ENCODE peak calls at places on chromosomes 2 and 18, in six cellular contexts. A is GM12878, H is K562, V is HepG2, W is SK-N-SH, G is H1. E is an unnamed sample.
A peak's percentile ranks its signal among the peaks of the same experiment; 100 is the strongest.

GRCh38 chr2:186349508-186349907 is 136.6 kb upstream of the ZC3H15 start:
- DNase-seq in G (no peak), H (no peak), W (no peak), V (no peak), A (no peak), E (peak; percentile 13)

GRCh38 chr2:7083580-7084509 is 166.6 kb downstream of the RNF144A start:
- DNase-seq in A (no peak), G (no peak), W (no peak), V (peak; percentile 45), H (peak; percentile 11), E (peak; percentile 32)

GRCh38 chr2:223909048-223909741 is 35.9 kb downstream of the WDFY1 start:
- DNase-seq in G (no peak), V (peak; percentile 50), W (no peak), H (no peak), A (no peak), E (no peak)

GRCh38 chr2:238379096-238379810 is 47.5 kb upstream of the ASB1 start:
- DNase-seq in H (no peak), A (no peak), V (no peak), G (no peak), W (no peak), E (no peak)

GRCh38 chr18:2169656-2170055 is 401.6 kb downstream of the METTL4 start:
- DNase-seq in H (no peak), G (no peak), A (no peak), W (no peak), V (no peak), E (no peak)

GRCh38 chr2:85095094-85095493 is 38.1 kb upstream of the TCF7L1 start:
- DNase-seq in H (no peak), W (no peak), V (no peak), A (no peak), G (no peak), E (no peak)

GRCh38 chr2:6846967-6847695 is 18.6 kb downstream of the CMPK2 start:
- DNase-seq in G (no peak), W (no peak), V (no peak), H (peak; percentile 77), A (no peak), E (no peak)

GRCh38 chr2:212973347-212973746 is 178.1 kb downstream of the IKZF2 start:
- DNase-seq in A (no peak), V (no peak), H (no peak), W (no peak), G (no peak), E (no peak)

GRCh38 chr18:73948497-73948896 is 199.1 kb downstream of the FBXO15 start:
- DNase-seq in G (no peak), A (no peak), H (no peak), W (no peak), V (no peak), E (no peak)

GRCh38 chr2:42568431-42569115 is at the start of gene MTA3:
- DNase-seq in W (peak; percentile 93), G (peak; percentile 19), H (peak; percentile 89), A (no peak), V (peak; percentile 27), E (no peak)

GRCh38 chr2:21067863-21068537 is 24.1 kb upstream of the APOB start:
- DNase-seq in A (no peak), W (no peak), V (peak; percentile 55), H (no peak), G (no peak), E (no peak)

GRCh38 chr2:127609818-127610217 is 36.1 kb upstream of the GPR17 start:
- DNase-seq in H (no peak), G (no peak), A (no peak), W (peak; percentile 2), V (no peak), E (no peak)

GRCh38 chr2:37872192-37872545 is 52.9 kb upstream of the RMDN2 start:
- DNase-seq in A (no peak), H (no peak), V (no peak), G (no peak), W (no peak), E (no peak)

GRCh38 chr18:74290831-74291770 is 662 bp downstream of the CYB5A start:
- DNase-seq in H (no peak), A (no peak), W (peak; percentile 49), V (peak; percentile 34), G (peak; percentile 56), E (peak; percentile 39)

GRCh38 chr2:193462411-193462810 is 1267.7 kb upstream of the TMEFF2 start:
- DNase-seq in A (no peak), H (no peak), V (no peak), G (no peak), W (no peak), E (no peak)

GRCh38 chr2:41856946-41857345 is 190.9 kb upstream of the PKDCC start:
- DNase-seq in G (no peak), H (no peak), W (no peak), A (no peak), V (no peak), E (no peak)

GRCh38 chr18:74499633-74500032 is 3.5 kb downstream of the CNDP2 start:
- DNase-seq in A (peak; percentile 37), G (no peak), H (peak; percentile 49), V (no peak), W (no peak), E (no peak)

GRCh38 chr2:12302691-12303090 is 414.0 kb upstream of the TRIB2 start:
- DNase-seq in V (no peak), G (no peak), W (no peak), A (no peak), H (no peak), E (no peak)

GRCh38 chr18:79610461-79611039 is 69.1 kb upstream of the CTDP1 start:
- DNase-seq in V (no peak), W (no peak), A (no peak), G (no peak), H (peak; percentile 53), E (no peak)

GRCh38 chr2:120448961-120449421 is 103.1 kb downstream of the INHBB start:
- DNase-seq in H (no peak), A (no peak), W (no peak), V (no peak), G (no peak), E (no peak)

GRCh38 chr2:99609851-99610381 is 120.1 kb upstream of the REV1 start:
- DNase-seq in G (no peak), A (no peak), V (no peak), H (no peak), W (no peak), E (no peak)

GRCh38 chr2:133676392-133677130 is 108.3 kb upstream of the NCKAP5 start:
- DNase-seq in A (no peak), V (no peak), H (no peak), G (no peak), W (no peak), E (no peak)

GRCh38 chr2:133674433-133675331 is 106.4 kb upstream of the NCKAP5 start:
- DNase-seq in H (no peak), W (no peak), G (no peak), A (no peak), V (peak; percentile 36), E (no peak)

GRCh38 chr2:133680399-133681044 is 112.3 kb upstream of the NCKAP5 start:
- DNase-seq in V (no peak), W (no peak), H (no peak), G (no peak), A (no peak), E (no peak)
- H3K9ac ChIP-seq in V (no peak overlapping the region), W (no peak overlapping the region), H (no peak overlapping the region), G (no peak overlapping the region), A (no peak overlapping the region), E (no peak overlapping the region)

GRCh38 chr2:113285816-113286215 is 7.1 kb upstream of the PAX8 start:
- DNase-seq in H (no peak), G (no peak), W (no peak), A (no peak), V (no peak), E (no peak)

GRCh38 chr2:113282747-113283533 is 4.2 kb upstream of the PAX8 start:
- DNase-seq in H (no peak), G (no peak), V (peak; percentile 91), W (no peak), A (no peak), E (peak; percentile 61)

GRCh38 chr2:113283704-113284284 is 5.1 kb upstream of the PAX8 start:
- DNase-seq in H (no peak), W (no peak), V (peak; percentile 54), A (no peak), G (no peak), E (peak; percentile 68)

GRCh38 chr2:113281920-113282746 is 3.4 kb upstream of the PAX8 start:
- DNase-seq in V (peak; percentile 49), A (no peak), W (no peak), G (no peak), H (no peak), E (no peak)

DNA sequence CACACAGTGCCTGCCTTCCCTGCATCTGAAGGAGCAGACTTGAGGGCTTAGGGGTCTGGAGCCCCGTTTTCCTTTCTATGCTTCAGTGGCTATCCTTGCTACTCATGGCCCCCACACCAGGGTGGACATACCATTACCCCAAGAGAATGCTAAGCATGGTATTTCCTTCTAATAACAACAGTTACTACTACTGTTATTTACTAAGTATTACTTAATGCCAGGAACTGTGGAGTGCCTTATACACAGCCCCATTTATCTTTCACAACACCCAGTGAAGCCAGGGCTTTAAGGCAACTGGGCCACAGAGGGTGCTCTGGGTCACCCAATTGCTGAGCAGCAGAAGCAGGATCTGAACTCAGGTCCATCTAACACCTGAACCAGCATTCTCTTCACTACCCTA is 5.8 kb upstream of the PAX8 start:
- DNase-seq in W (no peak), V (no peak), H (no peak), A (no peak), G (no peak), E (no peak)
- TF ChIP-seq SIN3A in W (no peak), V (no peak), H (no peak), A (no peak), G (no peak), E (no peak)

GRCh38 chr2:217939629-217940245 is 63.1 kb downstream of the TNS1 start:
- DNase-seq in A (no peak), W (no peak), G (no peak), V (no peak), H (no peak), E (no peak)

GRCh38 chr2:217936952-217937351 is 65.8 kb downstream of the TNS1 start:
- DNase-seq in V (no peak), G (no peak), W (no peak), H (no peak), A (no peak), E (no peak)

GRCh38 chr2:217939220-217939619 is 63.6 kb downstream of the TNS1 start:
- DNase-seq in V (no peak), G (no peak), W (no peak), A (no peak), H (no peak), E (no peak)

GRCh38 chr2:217937446-217937845 is 65.3 kb downstream of the TNS1 start:
- DNase-seq in W (peak; percentile 71), V (no peak), H (peak; percentile 11), A (no peak), G (no peak), E (no peak)

DNA sequence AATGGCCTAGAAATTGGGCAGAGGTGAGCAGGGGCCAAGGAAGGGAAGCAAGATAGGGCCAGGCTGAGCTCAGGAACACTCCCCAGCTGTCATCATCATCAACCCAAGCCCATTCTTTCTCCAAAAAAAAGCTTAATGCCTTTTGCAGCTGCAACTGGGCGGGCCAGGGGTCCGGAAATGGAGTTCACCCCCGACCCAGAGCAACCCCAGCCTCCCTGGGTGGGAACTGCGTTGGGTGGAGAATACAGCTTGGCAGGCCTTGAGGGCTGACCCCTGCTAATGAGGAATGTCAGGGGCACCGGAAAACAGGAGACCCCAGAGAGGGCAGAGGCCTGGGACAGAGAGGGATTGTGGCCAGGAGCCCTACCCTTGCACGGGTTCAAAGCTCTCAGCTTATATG is 64.8 kb downstream of the TNS1 start:
- DNase-seq in W (no peak), A (no peak), G (no peak), V (no peak), H (no peak), E (no peak)
- H3K9ac ChIP-seq in W (peak overlapping the region; percentile 24), A (no peak overlapping the region), G (no peak overlapping the region), V (no peak overlapping the region), H (no peak overlapping the region), E (no peak overlapping the region)

GRCh38 chr2:204842731-204843490 is 297.6 kb downstream of the PARD3B start:
- DNase-seq in G (no peak), A (no peak), H (no peak), V (no peak), W (no peak), E (no peak)
- TF ChIP-seq SIN3A in G (no peak), A (no peak), H (no peak), V (no peak), W (no peak), E (no peak)